ENCODE peak calls at places on chromosomes 12 and 14, in four cellular contexts. M is activated naive CD4-positive, alpha-beta T cell; G is islet precursor cell; R is hypothalamus. J is an unnamed sample.

GRCh38 chr12:16681196-16681595 is 75.2 kb upstream of the LMO3 start:
- DNase-seq in R (no peak), G (no peak), M (no peak), J (no peak)

GRCh38 chr12:84763112-84763511 is 149.5 kb downstream of the SLC6A15 start:
- DNase-seq in G (no peak), R (no peak), M (no peak), J (no peak)

GRCh38 chr12:132326646-132327045 is 2.7 kb downstream of the GALNT9 start:
- DNase-seq in M (no peak), G (no peak), R (no peak), J (no peak)

GRCh38 chr12:2691340-2692111 is 103.2 kb upstream of the FKBP4 start:
- DNase-seq in M (peak; percentile 20), R (no peak), G (peak; percentile 80), J (no peak)

GRCh38 chr12:84805474-84805858 is 107.1 kb downstream of the SLC6A15 start:
- DNase-seq in G (no peak), R (no peak), M (no peak), J (no peak)

GRCh38 chr12:120064054-120064940 is 52.3 kb downstream of the RAB35 start:
- DNase-seq in R (no peak), G (peak; percentile 85), M (no peak), J (no peak)

GRCh38 chr12:107335802-107336570 is 242.6 kb upstream of the CRY1 start:
- DNase-seq in R (no peak), G (no peak), M (no peak), J (no peak)

GRCh38 chr12:54521291-54522062 is 23.9 kb downstream of the NCKAP1L start:
- DNase-seq in R (no peak), M (no peak), G (peak; percentile 26), J (no peak)

GRCh38 chr12:106900554-106900953 is 55.2 kb upstream of the TMEM263 start:
- DNase-seq in R (no peak), G (no peak), M (no peak), J (no peak)

GRCh38 chr12:40946612-40947194 is 241.4 kb upstream of the PDZRN4 start:
- DNase-seq in R (no peak), M (no peak), G (no peak), J (no peak)

GRCh38 chr12:17079251-17079909 is 473.4 kb upstream of the LMO3 start:
- DNase-seq in M (no peak), R (no peak), G (no peak), J (no peak)

GRCh38 chr12:16272222-16272621 is 5.3 kb downstream of the SLC15A5 start:
- DNase-seq in G (no peak), M (no peak), R (no peak), J (no peak)

GRCh38 chr14:49888293-49888692 is 4.6 kb upstream of the ARF6 start:
- DNase-seq in M (no peak), R (no peak), G (no peak), J (no peak)

GRCh38 chr12:120656008-120656407 is 15.6 kb downstream of the CABP1 start:
- DNase-seq in M (no peak), R (no peak), G (no peak), J (no peak)

GRCh38 chr12:126518596-126519200 is 1453.5 kb downstream of the AACS start:
- DNase-seq in M (no peak), R (no peak), G (no peak), J (no peak)

GRCh38 chr12:93990832-93991748 is 157.3 kb upstream of the PLXNC1 start:
- DNase-seq in M (no peak), R (peak; percentile 28), G (peak; percentile 89), J (peak; percentile 57)

GRCh38 chr12:104485651-104486341 is 29.0 kb downstream of the CHST11 start:
- DNase-seq in R (no peak), M (no peak), G (no peak), J (no peak)

GRCh38 chr12:47079894-47080724 is at the start of gene AMIGO2:
- DNase-seq in R (no peak), M (peak; percentile 9), G (peak; percentile 88), J (no peak)

GRCh38 chr12:58314610-58315009 is 373.2 kb downstream of the ATP23 start:
- DNase-seq in M (no peak), G (peak; percentile 85), R (no peak), J (no peak)

GRCh38 chr14:50839696-50840095 is 8.7 kb upstream of the NIN start:
- DNase-seq in M (no peak), R (no peak), G (no peak), J (no peak)

GRCh38 chr14:100306506-100307214 is 416 bp upstream of the SLC25A29 start:
- DNase-seq in G (peak; percentile 92), R (peak; percentile 86), M (peak; percentile 22), J (peak; percentile 77)

GRCh38 chr12:64825143-64826011 is 930 bp downstream of the TBC1D30 start:
- DNase-seq in R (no peak), M (no peak), G (no peak), J (no peak)

GRCh38 chr12:41189395-41190251 is 1.5 kb downstream of the PDZRN4 start:
- DNase-seq in M (no peak), R (no peak), G (peak; percentile 77), J (no peak)

GRCh38 chr12:47264951-47265350 is 185.2 kb upstream of the AMIGO2 start:
- DNase-seq in M (no peak), G (no peak), R (no peak), J (no peak)

GRCh38 chr14:59362533-59362932 is 102.6 kb downstream of the GPR135 start:
- DNase-seq in M (no peak), G (no peak), R (no peak), J (no peak)

GRCh38 chr14:66003082-66003740 is 483.0 kb upstream of the CCDC196 start:
- DNase-seq in R (no peak), G (peak; percentile 65), M (no peak), J (no peak)

J was measured in breast epithelium.